ENCODE peak calls at places on chromosomes 11 and 22, in eight cellular contexts. P is right lobe of liver, V is DND-41, A is thoracic aorta, N is cardiac muscle cell, S is colonic mucosa, F is HepG2, I is HCT116. Z is an unnamed sample.

GRCh38 chr22:35839811-35840739 is 122.4 kb downstream of the APOL5 start:
- DNase-seq in P (peak; percentile 42), V (no peak), A (peak; percentile 76), N (peak; percentile 92), S (peak; percentile 90), F (no peak), I (peak; percentile 95), Z (peak; percentile 83)

GRCh38 chr11:133347988-133348387 is 184.3 kb downstream of the OPCML start:
- DNase-seq in P (no peak), V (no peak), A (no peak), N (no peak), S (no peak), F (no peak), I (no peak), Z (no peak)

GRCh38 chr11:76759092-76759491 is 24.1 kb upstream of the TSKU start:
- DNase-seq in P (no peak), V (no peak), A (no peak), N (no peak), S (no peak), F (no peak), I (no peak), Z (no peak)

GRCh38 chr11:47924184-47924671 is 56.1 kb upstream of the PTPRJ start:
- DNase-seq in P (peak; percentile 73), V (no peak), A (no peak), N (no peak), S (no peak), F (peak; percentile 45), I (peak; percentile 41), Z (peak; percentile 57)

GRCh38 chr11:65646921-65647701 is 9.2 kb downstream of the SIPA1 start:
- DNase-seq in P (peak; percentile 82), V (no peak), A (no peak), N (no peak), S (peak; percentile 78), F (no peak), I (no peak), Z (no peak)

GRCh38 chr22:49882519-49883293 is 29.1 kb downstream of the ZBED4 start:
- DNase-seq in P (no peak), V (no peak), A (no peak), N (no peak), S (no peak), F (no peak), I (no peak), Z (no peak)

GRCh38 chr22:26985217-26985616 is 327.8 kb downstream of the MIAT start:
- DNase-seq in P (no peak), V (no peak), A (no peak), N (no peak), S (no peak), F (no peak), I (no peak), Z (no peak)

GRCh38 chr22:27501191-27501936 is 300.2 kb downstream of the MN1 start:
- DNase-seq in P (no peak), V (no peak), A (no peak), N (no peak), S (no peak), F (no peak), I (no peak), Z (no peak)

GRCh38 chr11:57637626-57638004 is 12.1 kb downstream of the YPEL4 start:
- DNase-seq in P (no peak), V (no peak), A (no peak), N (peak; percentile 80), S (no peak), F (no peak), I (no peak), Z (no peak)

GRCh38 chr22:24590596-24591173 is 2.2 kb downstream of the LRRC75B start:
- DNase-seq in P (no peak), V (no peak), A (no peak), N (no peak), S (no peak), F (no peak), I (no peak), Z (no peak)

GRCh38 chr11:110349109-110349996 is 52.9 kb upstream of the RDX start:
- DNase-seq in P (no peak), V (no peak), A (no peak), N (no peak), S (no peak), F (no peak), I (no peak), Z (no peak)

GRCh38 chr22:32352681-32353080 is 5.0 kb upstream of the RFPL3 start:
- DNase-seq in P (no peak), V (no peak), A (no peak), N (no peak), S (no peak), F (no peak), I (no peak), Z (no peak)

GRCh38 chr11:61718613-61719302 is 33.7 kb upstream of the MYRF start:
- DNase-seq in P (no peak), V (no peak), A (no peak), N (peak; percentile 83), S (no peak), F (no peak), I (no peak), Z (no peak)
- H3K4me3 ChIP-seq in P (no peak overlapping the region), V (no peak overlapping the region), A (peak overlapping the region; percentile 70), N (peak overlapping the region; percentile 25), S (peak overlapping the region; percentile 11), F (no peak overlapping the region), I (no peak overlapping the region), Z (no peak overlapping the region)

GRCh38 chr11:772429-773390 is 4.6 kb downstream of the GATD1 start:
- DNase-seq in P (no peak), V (no peak), A (no peak), N (no peak), S (no peak), F (no peak), I (no peak), Z (no peak)

GRCh38 chr11:773425-773824 is 3.9 kb downstream of the GATD1 start:
- DNase-seq in P (no peak), V (no peak), A (no peak), N (no peak), S (no peak), F (no peak), I (no peak), Z (no peak)

GRCh38 chr11:773830-774229 is 3.5 kb downstream of the GATD1 start:
- DNase-seq in P (no peak), V (no peak), A (no peak), N (no peak), S (no peak), F (no peak), I (no peak), Z (no peak)

GRCh38 chr11:776459-777287 is 614 bp downstream of the GATD1 start:
- DNase-seq in P (peak; percentile 43), V (no peak), A (no peak), N (peak; percentile 90), S (no peak), F (no peak), I (no peak), Z (no peak)

GRCh38 chr11:774873-775592 is 2.3 kb downstream of the GATD1 start:
- DNase-seq in P (no peak), V (no peak), A (no peak), N (no peak), S (no peak), F (no peak), I (no peak), Z (no peak)
- TF ChIP-seq CTCF in P (no peak), V (no peak), A (no peak), N (no peak), S (no peak), F (no peak), I (no peak), Z (no peak)

GRCh38 chr22:44818727-44819126 is 66.4 kb downstream of the ARHGAP8 start:
- DNase-seq in P (no peak), V (no peak), A (no peak), N (no peak), S (no peak), F (no peak), I (no peak), Z (no peak)

GRCh38 chr22:44816141-44816540 is 63.8 kb downstream of the ARHGAP8 start:
- DNase-seq in P (no peak), V (no peak), A (no peak), N (no peak), S (no peak), F (no peak), I (no peak), Z (no peak)

GRCh38 chr22:44813416-44813815 is 61.0 kb downstream of the ARHGAP8 start:
- DNase-seq in P (no peak), V (no peak), A (no peak), N (no peak), S (no peak), F (no peak), I (no peak), Z (no peak)

GRCh38 chr22:44814266-44815098 is 62.1 kb downstream of the ARHGAP8 start:
- DNase-seq in P (no peak), V (no peak), A (no peak), N (no peak), S (no peak), F (no peak), I (no peak), Z (no peak)

DNA sequence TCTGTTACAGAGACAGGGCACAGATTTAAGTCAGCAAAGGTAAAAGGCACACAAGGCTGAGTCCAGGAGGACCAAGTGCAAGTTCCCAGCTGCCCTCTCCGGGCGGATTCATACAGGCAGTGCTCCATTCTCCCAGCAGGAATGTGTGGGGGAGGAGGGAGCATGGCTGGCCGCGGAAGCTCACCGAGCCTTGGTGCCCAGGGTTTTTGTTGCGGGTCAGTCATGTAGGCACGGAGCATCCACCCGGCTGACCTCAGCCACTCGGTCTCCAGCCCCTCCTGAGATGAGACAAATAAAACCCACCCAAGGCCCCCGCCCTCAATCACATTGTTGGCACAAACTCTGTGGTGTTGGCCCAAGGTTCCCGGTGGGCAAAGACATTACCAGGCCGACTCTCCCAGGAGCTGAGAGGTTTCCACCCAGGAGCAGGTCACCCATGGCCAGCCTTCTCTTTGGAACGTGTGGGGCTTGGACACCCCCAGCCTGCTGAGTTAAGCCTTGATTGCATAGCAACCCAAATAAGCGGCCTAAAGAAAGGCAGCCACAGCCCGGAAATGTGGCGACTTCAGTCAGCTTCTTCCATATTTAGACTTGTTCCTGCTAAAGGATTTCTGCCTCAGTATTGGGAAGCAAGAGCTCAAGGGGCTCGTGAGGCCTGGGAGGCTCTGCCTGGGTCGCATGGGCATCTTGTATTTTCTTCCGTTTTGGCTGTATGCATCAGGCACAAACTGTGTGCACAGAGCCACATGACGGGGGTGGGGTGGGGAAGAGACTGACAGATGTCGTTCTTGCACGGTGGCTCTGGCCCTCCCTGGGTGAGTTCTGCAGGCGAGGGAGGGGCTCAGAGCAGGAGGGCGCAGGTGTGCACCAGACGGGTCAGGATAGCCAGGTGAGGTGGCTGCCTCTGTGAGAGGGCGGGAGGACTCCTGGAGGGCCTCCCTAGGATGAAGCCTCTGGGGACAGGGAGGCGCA is 63.0 kb downstream of the ARHGAP8 start:
- DNase-seq in P (no peak), V (no peak), A (no peak), N (no peak), S (no peak), F (no peak), I (no peak), Z (no peak)
- H3K4me3 ChIP-seq in P (no peak overlapping the region), V (no peak overlapping the region), A (no peak overlapping the region), N (no peak overlapping the region), S (no peak overlapping the region), F (no peak overlapping the region), I (no peak overlapping the region), Z (no peak overlapping the region)

DNA sequence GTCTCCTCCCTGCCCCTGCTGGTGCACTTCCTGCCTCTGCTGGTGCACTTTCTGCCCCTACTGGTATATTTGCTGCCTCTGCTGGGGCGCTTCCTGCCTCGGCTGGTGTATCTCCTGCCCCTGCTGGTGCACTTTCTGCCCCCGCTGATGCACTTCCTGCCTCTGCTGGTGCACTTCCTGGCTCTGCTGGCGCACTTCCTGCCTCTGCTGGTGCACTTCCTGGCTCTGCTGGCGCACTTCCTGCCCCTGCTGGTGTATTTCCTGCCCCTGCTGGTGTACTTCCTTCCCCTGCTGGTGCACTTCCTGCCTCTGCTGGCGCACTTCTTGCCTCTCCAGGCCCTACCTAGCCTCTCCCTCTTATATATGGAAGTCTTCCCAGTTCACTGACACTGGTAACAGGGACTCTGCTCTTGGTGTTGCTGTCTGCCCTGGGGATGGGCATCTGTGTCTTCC is 10.1 kb downstream of the MTFP1 start:
- DNase-seq in P (peak; percentile 44), V (peak; percentile 79), A (no peak), N (no peak), S (peak; percentile 35), F (no peak), I (peak; percentile 79), Z (no peak)
- TF ChIP-seq CTCF in P (no peak), V (peak; percentile 60), A (no peak), N (no peak), S (no peak), F (no peak), I (peak; percentile 58), Z (no peak)

Z was measured in LNCaP clone FGC.